ENCODE peak calls at places on chromosomes 4 and X, in six cellular contexts. One of them, this sample, is unnamed.

GRCh38 chr4:148224476-148224875 is 217.7 kb downstream of the NR3C2 start:
- DNase-seq in stomach: no peak
- DNase-seq in psoas muscle: no peak
- DNase-seq in IMR-90: no peak
- DNase-seq in vagina: no peak
- DNase-seq in endodermal cell: no peak
- DNase-seq in this sample: no peak

GRCh38 chr4:108821056-108821925 is 58.4 kb upstream of the ETNPPL start:
- DNase-seq in stomach: no peak
- DNase-seq in endodermal cell: no peak
- DNase-seq in IMR-90: no peak
- DNase-seq in vagina: no peak
- DNase-seq in psoas muscle: no peak
- DNase-seq in this sample: no peak

GRCh38 chr4:177116161-177116560 is 193.5 kb upstream of the NEIL3 start:
- DNase-seq in vagina: no peak
- DNase-seq in stomach: no peak
- DNase-seq in IMR-90: no peak
- DNase-seq in psoas muscle: no peak
- DNase-seq in endodermal cell: no peak
- DNase-seq in this sample: no peak

GRCh38 chr4:146302833-146303232 is 88.5 kb downstream of the REELD1 start:
- DNase-seq in vagina: no peak
- DNase-seq in IMR-90: no peak
- DNase-seq in stomach: no peak
- DNase-seq in psoas muscle: no peak
- DNase-seq in endodermal cell: no peak
- DNase-seq in this sample: no peak

GRCh38 chr4:48594185-48594584 is 104.1 kb downstream of the ZAR1 start:
- DNase-seq in endodermal cell: peak; percentile 71
- DNase-seq in psoas muscle: no peak
- DNase-seq in stomach: no peak
- DNase-seq in IMR-90: no peak
- DNase-seq in vagina: no peak
- DNase-seq in this sample: peak; percentile 72

GRCh38 chrX:103431316-103431715 is 55.0 kb downstream of the BEX3 start:
- DNase-seq in psoas muscle: no peak
- DNase-seq in IMR-90: peak; percentile 61
- DNase-seq in endodermal cell: no peak
- DNase-seq in stomach: no peak
- DNase-seq in vagina: no peak
- DNase-seq in this sample: no peak

GRCh38 chr4:105280338-105280809 is 133.7 kb downstream of the TET2 start:
- DNase-seq in stomach: no peak
- DNase-seq in vagina: no peak
- DNase-seq in IMR-90: peak; percentile 97
- DNase-seq in psoas muscle: no peak
- DNase-seq in endodermal cell: no peak
- DNase-seq in this sample: no peak

GRCh38 chr4:56424697-56425514 is 10.5 kb downstream of the PPAT start:
- DNase-seq in IMR-90: peak; percentile 45
- DNase-seq in vagina: no peak
- DNase-seq in psoas muscle: no peak
- DNase-seq in endodermal cell: no peak
- DNase-seq in stomach: peak; percentile 32
- DNase-seq in this sample: no peak

GRCh38 chr4:165096776-165097175 is 15.9 kb downstream of the TMEM192 start:
- DNase-seq in psoas muscle: no peak
- DNase-seq in IMR-90: peak; percentile 44
- DNase-seq in stomach: no peak
- DNase-seq in endodermal cell: no peak
- DNase-seq in vagina: no peak
- DNase-seq in this sample: no peak

GRCh38 chr4:138910201-138910913 is 105.2 kb upstream of the NOCT start:
- DNase-seq in IMR-90: peak; percentile 55
- DNase-seq in endodermal cell: no peak
- DNase-seq in psoas muscle: no peak
- DNase-seq in vagina: no peak
- DNase-seq in stomach: peak; percentile 37
- DNase-seq in this sample: no peak

GRCh38 chrX:1673337-1673736 is 58.5 kb downstream of the ASMT start:
- DNase-seq in vagina: no peak
- DNase-seq in stomach: no peak
- DNase-seq in endodermal cell: peak; percentile 76
- DNase-seq in IMR-90: no peak
- DNase-seq in psoas muscle: no peak
- DNase-seq in this sample: no peak

GRCh38 chrX:39195156-39195555 is 393.9 kb downstream of the MID1IP1 start:
- DNase-seq in stomach: no peak
- DNase-seq in endodermal cell: peak; percentile 60
- DNase-seq in IMR-90: no peak
- DNase-seq in psoas muscle: no peak
- DNase-seq in vagina: no peak
- DNase-seq in this sample: no peak

GRCh38 chr4:30904161-30904560 is 184.0 kb downstream of the PCDH7 start:
- DNase-seq in endodermal cell: no peak
- DNase-seq in IMR-90: no peak
- DNase-seq in stomach: no peak
- DNase-seq in psoas muscle: no peak
- DNase-seq in vagina: no peak
- DNase-seq in this sample: no peak

GRCh38 chrX:122552291-122552800 is 631.7 kb upstream of the GRIA3 start:
- DNase-seq in vagina: no peak
- DNase-seq in IMR-90: no peak
- DNase-seq in psoas muscle: no peak
- DNase-seq in stomach: no peak
- DNase-seq in endodermal cell: no peak
- DNase-seq in this sample: no peak

GRCh38 chrX:102833136-102833535 is 103.9 kb upstream of the RAB40AL start:
- DNase-seq in stomach: no peak
- DNase-seq in psoas muscle: no peak
- DNase-seq in endodermal cell: no peak
- DNase-seq in IMR-90: peak; percentile 41
- DNase-seq in vagina: no peak
- DNase-seq in this sample: no peak

GRCh38 chr4:153114771-153115321 is 89.4 kb upstream of the TRIM2 start:
- DNase-seq in psoas muscle: no peak
- DNase-seq in endodermal cell: no peak
- DNase-seq in IMR-90: peak; percentile 84
- DNase-seq in vagina: no peak
- DNase-seq in stomach: peak; percentile 47
- DNase-seq in this sample: no peak

GRCh38 chrX:138504254-138504653 is 207.3 kb downstream of the FGF13 start:
- DNase-seq in vagina: no peak
- DNase-seq in IMR-90: no peak
- DNase-seq in psoas muscle: no peak
- DNase-seq in stomach: no peak
- DNase-seq in endodermal cell: no peak
- DNase-seq in this sample: no peak

GRCh38 chrX:72366746-72367145 is 61.0 kb upstream of the CITED1 start:
- DNase-seq in vagina: no peak
- DNase-seq in IMR-90: no peak
- DNase-seq in stomach: no peak
- DNase-seq in psoas muscle: no peak
- DNase-seq in endodermal cell: no peak
- DNase-seq in this sample: no peak

GRCh38 chr4:156779046-156779445 is 192.6 kb downstream of the PDGFC start:
- DNase-seq in stomach: no peak
- DNase-seq in psoas muscle: no peak
- DNase-seq in endodermal cell: no peak
- DNase-seq in vagina: no peak
- DNase-seq in IMR-90: peak; percentile 59
- DNase-seq in this sample: no peak

GRCh38 chr4:169335331-169335730 is 64.6 kb upstream of the SH3RF1 start:
- DNase-seq in IMR-90: peak; percentile 33
- DNase-seq in endodermal cell: no peak
- DNase-seq in psoas muscle: no peak
- DNase-seq in stomach: no peak
- DNase-seq in vagina: no peak
- DNase-seq in this sample: no peak

GRCh38 chrX:153776611-153777045 is 4.2 kb upstream of the SRPK3 start:
- DNase-seq in endodermal cell: no peak
- DNase-seq in stomach: no peak
- DNase-seq in IMR-90: no peak
- DNase-seq in psoas muscle: peak; percentile 12
- DNase-seq in vagina: no peak
- DNase-seq in this sample: no peak

GRCh38 chrX:71543316-71543715 is 10.4 kb downstream of the OGT start:
- DNase-seq in stomach: no peak
- DNase-seq in IMR-90: peak; percentile 83
- DNase-seq in psoas muscle: no peak
- DNase-seq in vagina: no peak
- DNase-seq in endodermal cell: no peak
- DNase-seq in this sample: no peak

GRCh38 chrX:24646745-24647182 is 383 bp downstream of the PCYT1B start:
- DNase-seq in endodermal cell: no peak
- DNase-seq in psoas muscle: no peak
- DNase-seq in stomach: no peak
- DNase-seq in IMR-90: no peak
- DNase-seq in vagina: no peak
- DNase-seq in this sample: no peak

GRCh38 chr4:113496698-113497097 is 264.8 kb downstream of the CAMK2D start:
- DNase-seq in stomach: no peak
- DNase-seq in endodermal cell: no peak
- DNase-seq in psoas muscle: no peak
- DNase-seq in IMR-90: no peak
- DNase-seq in vagina: no peak
- DNase-seq in this sample: no peak

GRCh38 chr4:55385201-55385649 is 10.5 kb upstream of the TMEM165 start:
- DNase-seq in psoas muscle: no peak
- DNase-seq in IMR-90: peak; percentile 32
- DNase-seq in endodermal cell: no peak
- DNase-seq in vagina: no peak
- DNase-seq in stomach: no peak
- DNase-seq in this sample: no peak

GRCh38 chrX:118536687-118537461 is 41.3 kb downstream of the DOCK11 start:
- DNase-seq in IMR-90: peak; percentile 33
- DNase-seq in psoas muscle: no peak
- DNase-seq in endodermal cell: peak; percentile 51
- DNase-seq in stomach: no peak
- DNase-seq in vagina: no peak
- DNase-seq in this sample: no peak

GRCh38 chr4:38290360-38290759 is 330.2 kb downstream of the PTTG2 start:
- DNase-seq in endodermal cell: no peak
- DNase-seq in IMR-90: peak; percentile 70
- DNase-seq in psoas muscle: no peak
- DNase-seq in stomach: no peak
- DNase-seq in vagina: no peak
- DNase-seq in this sample: no peak

GRCh38 chr4:166284221-166284620 is 411.2 kb downstream of the TLL1 start:
- DNase-seq in endodermal cell: no peak
- DNase-seq in IMR-90: no peak
- DNase-seq in psoas muscle: no peak
- DNase-seq in vagina: no peak
- DNase-seq in stomach: no peak
- DNase-seq in this sample: no peak
- H3K9me3 ChIP-seq in endodermal cell: no peaks in the 10 kb centered on the region
- H3K9me3 ChIP-seq in IMR-90: peaks cover 2% of the 10 kb centered on the region
- H3K9me3 ChIP-seq in psoas muscle: no peaks in the 10 kb centered on the region
- H3K9me3 ChIP-seq in vagina: no peaks in the 10 kb centered on the region
- H3K9me3 ChIP-seq in stomach: no peaks in the 10 kb centered on the region
- H3K9me3 ChIP-seq in this sample: no peaks in the 10 kb centered on the region

GRCh38 chr4:110704748-110705439 is 82.0 kb upstream of the PITX2 start:
- DNase-seq in endodermal cell: no peak
- DNase-seq in psoas muscle: no peak
- DNase-seq in vagina: no peak
- DNase-seq in stomach: no peak
- DNase-seq in IMR-90: no peak
- DNase-seq in this sample: no peak

GRCh38 chr4:110702326-110702725 is 79.4 kb upstream of the PITX2 start:
- DNase-seq in vagina: no peak
- DNase-seq in psoas muscle: no peak
- DNase-seq in endodermal cell: peak; percentile 59
- DNase-seq in stomach: no peak
- DNase-seq in IMR-90: no peak
- DNase-seq in this sample: no peak

GRCh38 chr4:110705440-110705782 is 82.5 kb upstream of the PITX2 start:
- DNase-seq in vagina: no peak
- DNase-seq in psoas muscle: no peak
- DNase-seq in IMR-90: no peak
- DNase-seq in endodermal cell: no peak
- DNase-seq in stomach: no peak
- DNase-seq in this sample: no peak
- H3K4me1 ChIP-seq in vagina: no peaks in the 10 kb centered on the region
- H3K4me1 ChIP-seq in psoas muscle: no peaks in the 10 kb centered on the region
- H3K4me1 ChIP-seq in IMR-90: no peaks in the 10 kb centered on the region
- H3K4me1 ChIP-seq in endodermal cell: no peaks in the 10 kb centered on the region
- H3K4me1 ChIP-seq in stomach: no peaks in the 10 kb centered on the region
- H3K4me1 ChIP-seq in this sample: no peaks in the 10 kb centered on the region

DNA sequence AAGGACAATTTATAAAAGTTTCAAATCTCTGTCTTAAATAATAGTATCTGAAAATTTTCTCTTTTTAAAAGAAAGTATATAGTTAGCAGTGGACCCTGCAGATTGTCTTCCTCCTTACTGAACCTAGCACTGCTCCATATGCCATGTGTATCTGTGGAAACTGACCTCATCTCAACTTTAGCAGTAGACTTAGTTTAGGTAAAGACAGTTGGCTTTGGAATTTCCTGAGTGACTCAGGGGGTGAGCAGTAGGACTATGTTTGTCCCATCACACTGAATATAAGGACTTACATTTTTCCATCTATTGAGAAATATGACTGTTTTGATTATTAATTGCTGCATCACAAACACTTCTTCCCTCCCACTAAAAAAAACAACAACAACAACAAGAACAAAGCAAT is 1658.1 kb downstream of the STIM2 start:
- DNase-seq in endodermal cell: no peak
- DNase-seq in vagina: no peak
- DNase-seq in stomach: no peak
- DNase-seq in psoas muscle: no peak
- DNase-seq in IMR-90: peak; percentile 76
- DNase-seq in this sample: no peak
- H3K9me3 ChIP-seq in endodermal cell: no peaks in the 10 kb centered on the region
- H3K9me3 ChIP-seq in vagina: no peaks in the 10 kb centered on the region
- H3K9me3 ChIP-seq in stomach: no peaks in the 10 kb centered on the region
- H3K9me3 ChIP-seq in psoas muscle: no peaks in the 10 kb centered on the region
- H3K9me3 ChIP-seq in IMR-90: no peaks in the 10 kb centered on the region
- H3K9me3 ChIP-seq in this sample: no peaks in the 10 kb centered on the region

DNA sequence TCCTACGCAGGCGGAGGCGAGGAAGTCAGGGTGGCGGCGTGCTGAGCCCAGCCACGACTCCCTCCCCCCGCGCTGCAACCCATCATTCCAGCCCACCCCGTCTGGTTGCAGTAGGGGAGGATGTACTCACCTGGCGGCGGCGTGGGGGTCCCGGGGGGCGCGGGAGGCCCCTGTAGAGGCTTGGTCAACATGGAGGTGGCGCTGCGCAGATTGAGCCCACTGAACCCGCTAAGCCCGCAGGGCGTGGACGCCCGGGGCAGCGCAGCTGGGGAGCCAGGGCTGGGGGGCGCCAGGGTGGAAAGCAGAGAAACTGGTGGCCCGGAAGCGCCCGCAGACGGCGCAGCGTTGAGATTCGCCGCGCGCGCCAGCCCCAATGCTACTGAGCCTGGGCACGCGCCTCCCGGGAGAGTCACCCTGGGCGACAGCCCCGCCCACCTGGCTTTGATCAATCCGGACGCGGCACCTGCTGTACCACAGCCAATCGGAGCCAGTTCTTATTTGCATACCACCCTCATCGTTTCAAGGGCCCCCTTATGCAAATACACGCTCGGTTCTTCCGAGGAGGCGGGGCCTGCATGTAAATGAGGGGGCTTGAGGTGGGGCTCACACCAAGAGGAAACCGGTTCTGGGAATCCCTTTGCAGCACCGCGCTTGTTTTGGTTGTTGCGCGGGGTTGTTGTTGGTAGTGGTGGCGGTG is at the start of gene PIM2:
- DNase-seq in psoas muscle: peak; percentile 88
- DNase-seq in vagina: no peak
- DNase-seq in IMR-90: peak; percentile 82
- DNase-seq in stomach: peak; percentile 94
- DNase-seq in endodermal cell: peak; percentile 95
- DNase-seq in this sample: peak; percentile 87
- H3K4me1 ChIP-seq in psoas muscle: no peaks in the 10 kb centered on the region
- H3K4me1 ChIP-seq in vagina: peaks cover 6% of the 10 kb centered on the region
- H3K4me1 ChIP-seq in IMR-90: peaks cover 3% of the 10 kb centered on the region
- H3K4me1 ChIP-seq in stomach: peaks cover 17% of the 10 kb centered on the region
- H3K4me1 ChIP-seq in endodermal cell: no peaks in the 10 kb centered on the region
- H3K4me1 ChIP-seq in this sample: peaks cover 9% of the 10 kb centered on the region